ENCODE peak calls at places on chromosomes 3 and 15, in nine cellular contexts. W is cardiac muscle cell, L is astrocyte of the spinal cord, F is brain microvascular endothelial cell, Q is fibroblast of pulmonary artery, B is ovary, E is PC-9, P is lung, N is cardiac fibroblast. T is an unnamed sample.

GRCh38 chr3:49411550-49411967 is 217 bp downstream of the RHOA start:
- DNase-seq in Q (no peak), L (no peak), P (peak), N (peak), B (peak), W (peak), F (no peak), E (peak), T (no peak)

GRCh38 chr3:171415070-171415469 is 45.1 kb downstream of the TNIK start:
- DNase-seq in F (peak), Q (peak), N (peak), L (peak), W (peak), B (no peak), E (no peak), P (no peak), T (peak)

GRCh38 chr3:29176501-29176900 is 104.4 kb upstream of the RBMS3 start:
- DNase-seq in L (no peak), E (no peak), N (no peak), P (no peak), W (no peak), F (no peak), B (peak), Q (no peak), T (no peak)

GRCh38 chr15:23670970-23671369 is 16.1 kb downstream of the NDN start:
- DNase-seq in F (no peak), Q (no peak), W (no peak), N (no peak), E (no peak), L (no peak), P (no peak), B (no peak), T (no peak)

GRCh38 chr3:50251220-50251619 is 15.2 kb downstream of the GNAI2 start:
- DNase-seq in F (peak), W (peak), N (peak), L (peak), P (no peak), Q (peak), B (no peak), E (peak), T (peak)

GRCh38 chr3:73259841-73260240 is 198.4 kb downstream of the EBLN2 start:
- DNase-seq in Q (no peak), W (no peak), B (no peak), N (no peak), F (no peak), P (no peak), L (no peak), E (no peak), T (no peak)

GRCh38 chr15:59447367-59447766 is 9.4 kb downstream of the FAM81A start:
- DNase-seq in E (no peak), N (no peak), B (no peak), F (no peak), P (no peak), L (no peak), W (no peak), Q (no peak), T (no peak)

GRCh38 chr15:83163032-83163431 is 44.6 kb downstream of the HDGFL3 start:
- DNase-seq in L (no peak), E (no peak), W (no peak), N (peak), P (no peak), B (no peak), F (no peak), Q (peak), T (no peak)

GRCh38 chr15:45355860-45356259 is 22.5 kb downstream of the GATM start:
- DNase-seq in P (no peak), W (no peak), N (no peak), L (no peak), B (no peak), E (no peak), Q (no peak), F (no peak), T (no peak)

GRCh38 chr15:40258544-40258943 is 19.7 kb downstream of the PAK6 start:
- DNase-seq in F (no peak), Q (no peak), W (no peak), N (no peak), E (no peak), L (peak), P (no peak), B (no peak), T (no peak)

GRCh38 chr3:159216295-159216694 is 414.4 kb downstream of the MFSD1 start:
- DNase-seq in W (no peak), L (no peak), E (no peak), Q (no peak), B (no peak), N (no peak), F (no peak), P (no peak), T (no peak)

GRCh38 chr15:37425541-37425940 is 325.2 kb upstream of the MEIS2 start:
- DNase-seq in Q (no peak), B (no peak), N (no peak), F (no peak), L (peak), E (peak), W (no peak), P (no peak), T (no peak)

GRCh38 chr15:70505411-70505919 is 257.9 kb downstream of the UACA start:
- DNase-seq in E (peak), N (peak), W (peak), Q (peak), P (no peak), L (peak), B (peak), F (peak), T (peak)

GRCh38 chr3:43870110-43870509 is 179.4 kb downstream of the ABHD5 start:
- DNase-seq in P (no peak), F (peak), Q (peak), W (peak), L (peak), N (peak), B (no peak), E (peak), T (peak)

GRCh38 chr15:57354436-57355123 is 21.7 kb upstream of the CGNL1 start:
- DNase-seq in Q (no peak), F (no peak), P (no peak), B (no peak), L (no peak), N (no peak), E (no peak), W (no peak), T (no peak)

GRCh38 chr3:113271189-113271588 is 59.8 kb downstream of the BOC start:
- DNase-seq in Q (no peak), L (no peak), B (no peak), P (no peak), E (no peak), W (no peak), N (no peak), F (no peak), T (no peak)

GRCh38 chr3:133964547-133964946 is 65.2 kb downstream of the SLCO2A1 start:
- DNase-seq in L (no peak), Q (no peak), B (no peak), P (no peak), W (no peak), F (no peak), E (no peak), N (no peak), T (no peak)

GRCh38 chr15:73900129-73900712 is 26.0 kb upstream of the LOXL1 start:
- DNase-seq in Q (no peak), E (no peak), N (no peak), B (no peak), L (peak), W (no peak), F (no peak), P (no peak), T (no peak)

GRCh38 chr3:29344986-29345385 is 64.1 kb downstream of the RBMS3 start:
- DNase-seq in N (no peak), E (no peak), F (no peak), B (no peak), L (no peak), P (no peak), Q (no peak), W (no peak), T (no peak)

GRCh38 chr3:187085933-187086332 is 53.4 kb downstream of the RPL39L start:
- DNase-seq in L (no peak), E (no peak), P (no peak), Q (no peak), B (no peak), N (no peak), F (no peak), W (no peak), T (no peak)

GRCh38 chr15:69059170-69059943 is 44.9 kb downstream of the NOX5 start:
- DNase-seq in B (peak), Q (peak), W (peak), N (peak), P (peak), L (peak), F (peak), E (peak), T (peak)

GRCh38 chr3:99678023-99678422 is 39.6 kb downstream of the COL8A1 start:
- DNase-seq in E (no peak), B (no peak), F (peak), L (peak), Q (peak), N (peak), P (no peak), W (peak), T (peak)

GRCh38 chr3:128770387-128770786 is 44.4 kb downstream of the RAB7A start:
- DNase-seq in L (no peak), B (no peak), E (no peak), P (no peak), Q (no peak), W (no peak), F (no peak), N (no peak), T (no peak)

GRCh38 chr3:71579934-71580318 is 3.6 kb downstream of the FOXP1 start:
- DNase-seq in E (peak), F (peak), N (peak), B (no peak), Q (no peak), L (peak), W (peak), P (peak), T (no peak)

GRCh38 chr3:13016083-13016725 is 57.0 kb downstream of the IQSEC1 start:
- DNase-seq in Q (no peak), B (no peak), F (no peak), W (no peak), L (no peak), N (no peak), P (peak), E (no peak), T (no peak)

GRCh38 chr3:9915252-9916141 is 1.4 kb upstream of the IL17RC start:
- DNase-seq in L (peak), N (peak), W (peak), E (no peak), P (peak), B (peak), F (peak), Q (peak), T (no peak)

GRCh38 chr3:160169139-160169830 is 55.9 kb upstream of the C3orf80 start:
- DNase-seq in E (no peak), Q (peak), L (peak), P (no peak), F (peak), B (no peak), N (peak), W (peak), T (peak)

GRCh38 chr3:156604642-156605144 is 49.8 kb upstream of the SSR3 start:
- DNase-seq in Q (no peak), N (no peak), F (no peak), W (no peak), B (no peak), L (no peak), E (no peak), P (no peak), T (no peak)

GRCh38 chr15:88066758-88067157 is 189.8 kb downstream of the NTRK3 start:
- DNase-seq in Q (no peak), F (no peak), L (no peak), B (no peak), N (no peak), P (no peak), W (no peak), E (no peak), T (no peak)

GRCh38 chr3:188578579-188579363 is 424.8 kb downstream of the LPP start:
- DNase-seq in N (peak), L (peak), P (peak), W (peak), F (peak), Q (peak), B (peak), E (no peak), T (peak)

GRCh38 chr3:52443268-52443610 is 1.7 kb downstream of the SEMA3G start:
- DNase-seq in L (no peak), Q (no peak), B (no peak), W (no peak), E (no peak), F (no peak), P (no peak), N (no peak), T (no peak)

GRCh38 chr3:52443791-52444687 is 864 bp downstream of the SEMA3G start:
- DNase-seq in N (no peak), L (no peak), Q (no peak), P (no peak), W (no peak), E (no peak), F (no peak), B (no peak), T (no peak)

GRCh38 chr3:52446631-52447511 is 2.0 kb upstream of the SEMA3G start:
- DNase-seq in B (peak), Q (peak), W (peak), F (peak), N (peak), L (peak), P (peak), E (peak), T (no peak)

GRCh38 chr3:52446042-52446441 is 1.1 kb upstream of the SEMA3G start:
- DNase-seq in Q (no peak), E (no peak), N (no peak), W (no peak), F (no peak), L (no peak), P (no peak), B (no peak), T (no peak)

DNA sequence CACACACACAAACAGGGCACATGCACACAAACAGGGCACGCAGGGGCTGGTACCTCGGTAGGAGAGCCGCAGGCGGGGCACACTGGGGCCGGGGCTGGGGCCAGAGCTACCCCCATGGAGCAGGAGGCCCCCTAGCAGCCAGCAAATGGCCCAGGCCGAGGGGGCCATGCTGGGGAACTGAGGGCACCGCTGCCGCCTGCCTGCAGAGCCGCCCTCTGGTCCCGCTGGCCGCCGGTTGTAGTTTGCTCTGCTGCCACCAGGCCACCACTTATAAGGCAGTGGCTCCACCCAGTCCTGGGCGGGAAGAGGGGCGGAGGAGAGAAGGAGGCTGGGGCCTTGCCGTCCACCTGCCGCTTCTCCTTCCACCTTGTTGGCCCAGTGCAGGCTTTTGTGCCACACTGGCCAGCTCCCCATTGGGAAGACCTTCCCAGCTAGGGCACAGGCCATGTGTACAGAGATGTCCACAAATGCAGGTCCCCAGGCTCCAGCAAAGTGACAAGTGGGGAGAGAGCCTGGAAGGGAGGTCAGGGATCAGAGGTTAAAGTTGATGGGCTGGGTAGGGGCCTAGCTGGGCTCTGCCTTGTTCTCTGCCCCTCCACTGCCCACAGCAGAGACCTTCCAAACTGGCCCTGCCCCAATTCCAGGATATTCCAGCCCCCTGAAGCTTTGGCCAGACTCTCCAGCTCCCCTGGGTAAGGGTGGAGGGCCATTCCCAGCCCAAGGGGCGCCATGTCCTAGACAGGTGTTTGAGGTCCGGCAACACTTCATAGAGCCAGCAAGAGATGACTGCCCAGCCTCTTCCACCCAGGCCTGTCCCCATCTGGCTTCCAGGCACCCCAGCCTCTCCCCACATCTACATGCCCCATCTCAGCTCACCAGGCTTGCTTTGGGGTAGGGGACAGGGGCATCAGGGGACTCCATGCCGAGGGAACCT is at the start of gene SEMA3G:
- DNase-seq in B (no peak), L (peak), E (peak), N (peak), F (peak), W (peak), P (peak), Q (peak), T (no peak)
- TF ChIP-seq CTCF in B (no peak), L (peak), E (peak), N (peak), F (peak), W (peak), P (peak), Q (peak), T (peak)

GRCh38 chr15:55990986-55991385 is 2.4 kb downstream of the NEDD4 start:
- DNase-seq in W (no peak), E (no peak), P (no peak), B (no peak), N (no peak), L (no peak), F (no peak), Q (peak), T (no peak)
- H3K4me3 ChIP-seq in W (no peak), E (no peak), P (no peak), B (no peak), N (no peak), L (no peak), F (no peak), Q (no peak), T (no peak)

GRCh38 chr15:95826831-95827230 is 503.7 kb upstream of the NR2F2 start:
- DNase-seq in B (no peak), P (no peak), L (no peak), N (no peak), W (no peak), F (no peak), Q (no peak), E (no peak), T (no peak)
- TF ChIP-seq CTCF in B (no peak), P (no peak), L (peak), N (peak), W (no peak), F (peak), Q (peak), E (peak), T (no peak)

GRCh38 chr3:114857281-114857680 is 289.8 kb downstream of the ZBTB20 start:
- DNase-seq in B (no peak), L (no peak), P (no peak), Q (no peak), W (no peak), E (no peak), N (no peak), F (no peak), T (no peak)
- H3K4me3 ChIP-seq in B (no peak), L (no peak), P (no peak), Q (no peak), W (no peak), E (no peak), N (no peak), F (no peak), T (no peak)

DNA sequence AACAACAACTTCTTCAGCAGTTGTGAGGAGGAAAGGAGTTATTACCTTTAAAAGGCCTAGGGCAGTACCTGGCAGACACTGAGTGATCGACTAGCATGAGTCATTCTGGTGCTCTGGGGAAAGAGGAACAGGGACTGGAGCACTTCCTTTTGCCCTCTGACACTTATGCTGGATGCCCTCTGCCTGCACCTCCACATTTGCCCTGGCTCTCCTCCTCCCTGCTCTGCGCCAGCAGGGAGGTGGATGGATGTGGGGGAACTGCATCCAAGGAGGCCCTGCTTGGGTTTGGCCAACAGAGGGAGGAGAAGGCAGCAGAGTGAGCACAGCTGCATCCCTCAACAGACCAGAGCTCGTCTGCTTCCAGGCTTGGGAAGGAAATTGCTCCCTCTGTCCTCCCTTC is 75.1 kb downstream of the SEMA5B start:
- DNase-seq in N (peak), W (peak), F (no peak), B (no peak), P (no peak), E (peak), Q (peak), L (no peak), T (no peak)
- TF ChIP-seq CTCF in N (no peak), W (peak), F (peak), B (no peak), P (no peak), E (peak), Q (peak), L (peak), T (no peak)